ENCODE peak calls at places on chromosomes 11 and 22, in nine cellular contexts. Y, R, C, A, I, J, U, S and F are unnamed samples.

GRCh38 chr22:39960791-39961746 is 872 bp downstream of the TMA7B start:
- DNase-seq in Y (no peak), R (peak), C (no peak), A (peak), I (no peak), J (peak), U (no peak), S (peak), F (no peak)

GRCh38 chr11:76248210-76248609 is 41.9 kb upstream of the WNT11 start:
- DNase-seq in Y (no peak), R (peak), C (peak), A (no peak), I (peak), J (peak), U (no peak), S (no peak), F (no peak)

GRCh38 chr11:129620705-129621104 is 194.9 kb upstream of the TMEM45B start:
- DNase-seq in Y (no peak), R (peak), C (no peak), A (no peak), I (no peak), J (peak), U (no peak), S (no peak), F (no peak)

GRCh38 chr11:118621071-118621815 is 13.8 kb downstream of the PHLDB1 start:
- DNase-seq in Y (peak), R (peak), C (peak), A (no peak), I (peak), J (peak), U (peak), S (peak), F (no peak)

GRCh38 chr11:123494195-123495050 is 64.4 kb downstream of the GRAMD1B start:
- DNase-seq in Y (no peak), R (no peak), C (peak), A (no peak), I (peak), J (peak), U (no peak), S (no peak), F (no peak)

GRCh38 chr11:34251640-34251980 is 106.2 kb downstream of the ABTB2 start:
- DNase-seq in Y (no peak), R (no peak), C (no peak), A (no peak), I (no peak), J (peak), U (no peak), S (no peak), F (no peak)

GRCh38 chr11:118696673-118697226 is 17.3 kb upstream of the TREH start:
- DNase-seq in Y (no peak), R (no peak), C (no peak), A (peak), I (peak), J (peak), U (no peak), S (no peak), F (no peak)

GRCh38 chr22:28812491-28812890 is 12.1 kb upstream of the XBP1 start:
- DNase-seq in Y (no peak), R (no peak), C (no peak), A (peak), I (no peak), J (no peak), U (no peak), S (no peak), F (no peak)

GRCh38 chr11:78050964-78051831 is 12.5 kb upstream of the THRSP start:
- DNase-seq in Y (no peak), R (peak), C (no peak), A (no peak), I (peak), J (peak), U (no peak), S (peak), F (no peak)

GRCh38 chr11:61698173-61698965 is 18.2 kb downstream of the DAGLA start:
- DNase-seq in Y (no peak), R (no peak), C (no peak), A (no peak), I (no peak), J (no peak), U (no peak), S (no peak), F (peak)

GRCh38 chr11:134038897-134039470 is 29.9 kb upstream of the JAM3 start:
- DNase-seq in Y (no peak), R (no peak), C (peak), A (no peak), I (no peak), J (no peak), U (no peak), S (peak), F (no peak)

GRCh38 chr11:45917286-45917622 is 423 bp downstream of the PEX16 start:
- DNase-seq in Y (no peak), R (no peak), C (no peak), A (no peak), I (no peak), J (peak), U (no peak), S (no peak), F (no peak)

GRCh38 chr11:77039491-77040400 is 5.5 kb downstream of the B3GNT6 start:
- DNase-seq in Y (peak), R (no peak), C (peak), A (no peak), I (peak), J (peak), U (no peak), S (peak), F (no peak)

GRCh38 chr11:117833401-117833891 is 8.9 kb upstream of the FXYD2 start:
- DNase-seq in Y (peak), R (no peak), C (no peak), A (no peak), I (no peak), J (no peak), U (no peak), S (peak), F (no peak)

GRCh38 chr11:109914809-109915653 is 178.2 kb upstream of the ZC3H12C start:
- DNase-seq in Y (no peak), R (peak), C (no peak), A (no peak), I (no peak), J (peak), U (no peak), S (no peak), F (no peak)

GRCh38 chr11:85948884-85949283 is 93.7 kb downstream of the CCDC83 start:
- DNase-seq in Y (no peak), R (peak), C (no peak), A (no peak), I (no peak), J (no peak), U (no peak), S (no peak), F (no peak)

GRCh38 chr11:134037093-134037908 is 31.6 kb upstream of the JAM3 start:
- DNase-seq in Y (peak), R (peak), C (peak), A (no peak), I (peak), J (peak), U (no peak), S (peak), F (no peak)

GRCh38 chr11:10693509-10694071 is at the start of gene IRAG1:
- DNase-seq in Y (peak), R (no peak), C (peak), A (no peak), I (peak), J (peak), U (no peak), S (peak), F (no peak)

GRCh38 chr11:56394381-56394780 is 18.1 kb upstream of the OR5AL1 start:
- DNase-seq in Y (no peak), R (no peak), C (no peak), A (no peak), I (no peak), J (no peak), U (no peak), S (no peak), F (no peak)

GRCh38 chr22:25563757-25564319 is 637 bp upstream of the GRK3 start:
- DNase-seq in Y (no peak), R (no peak), C (peak), A (no peak), I (peak), J (no peak), U (no peak), S (peak), F (peak)

GRCh38 chr22:38213319-38214247 is 11.8 kb downstream of the MAFF start:
- DNase-seq in Y (no peak), R (no peak), C (no peak), A (no peak), I (peak), J (no peak), U (no peak), S (no peak), F (peak)

GRCh38 chr22:41367680-41368542 is 13.8 kb upstream of the TEF start:
- DNase-seq in Y (no peak), R (no peak), C (peak), A (no peak), I (peak), J (peak), U (no peak), S (peak), F (no peak)

GRCh38 chr11:34147581-34147980 is 42.2 kb downstream of the NAT10 start:
- DNase-seq in Y (no peak), R (no peak), C (no peak), A (no peak), I (no peak), J (no peak), U (no peak), S (no peak), F (no peak)

GRCh38 chr11:109971184-109971523 is 122.0 kb upstream of the ZC3H12C start:
- DNase-seq in Y (no peak), R (peak), C (peak), A (no peak), I (peak), J (peak), U (no peak), S (no peak), F (peak)

GRCh38 chr11:3893311-3893710 is 37.8 kb downstream of the STIM1 start:
- DNase-seq in Y (no peak), R (peak), C (no peak), A (no peak), I (no peak), J (no peak), U (no peak), S (no peak), F (no peak)

GRCh38 chr11:125498521-125498920 is 2.5 kb upstream of the FEZ1 start:
- DNase-seq in Y (no peak), R (no peak), C (no peak), A (peak), I (no peak), J (no peak), U (no peak), S (no peak), F (no peak)

GRCh38 chr11:75924966-75925784 is 110.2 kb downstream of the UVRAG start:
- DNase-seq in Y (no peak), R (peak), C (peak), A (no peak), I (no peak), J (peak), U (no peak), S (no peak), F (no peak)

GRCh38 chr22:44638966-44639739 is 62.9 kb upstream of the PRR5 start:
- DNase-seq in Y (peak), R (no peak), C (no peak), A (no peak), I (no peak), J (peak), U (no peak), S (peak), F (no peak)

GRCh38 chr11:7046474-7046873 is 26.2 kb downstream of the NLRP14 start:
- DNase-seq in Y (no peak), R (no peak), C (no peak), A (no peak), I (no peak), J (peak), U (no peak), S (no peak), F (no peak)

GRCh38 chr11:105181100-105181499 is 41.5 kb upstream of the CARD18 start:
- DNase-seq in Y (no peak), R (peak), C (no peak), A (no peak), I (no peak), J (peak), U (no peak), S (peak), F (no peak)

GRCh38 chr11:67022961-67023956 is at the start of gene SYT12:
- DNase-seq in Y (peak), R (peak), C (peak), A (no peak), I (peak), J (peak), U (no peak), S (peak), F (no peak)

GRCh38 chr11:118167253-118167652 is 9.2 kb downstream of the SCN2B start:
- DNase-seq in Y (no peak), R (no peak), C (no peak), A (no peak), I (no peak), J (no peak), U (no peak), S (no peak), F (no peak)

GRCh38 chr22:36816635-36817428 is at the start of gene PVALB:
- DNase-seq in Y (peak), R (peak), C (peak), A (peak), I (peak), J (peak), U (no peak), S (peak), F (no peak)

GRCh38 chr22:42065408-42066132 is 5.0 kb downstream of the NAGA start:
- DNase-seq in Y (no peak), R (no peak), C (no peak), A (no peak), I (peak), J (no peak), U (no peak), S (no peak), F (no peak)

GRCh38 chr11:104668797-104669463 is 229.3 kb downstream of the CASP12 start:
- DNase-seq in Y (no peak), R (peak), C (no peak), A (peak), I (no peak), J (peak), U (peak), S (peak), F (no peak)

GRCh38 chr11:35247428-35247827 is 108.5 kb downstream of the CD44 start:
- DNase-seq in Y (no peak), R (no peak), C (no peak), A (no peak), I (no peak), J (no peak), U (no peak), S (no peak), F (no peak)

GRCh38 chr22:22750335-22751042 is 106.1 kb downstream of the GGTLC2 start:
- DNase-seq in Y (no peak), R (no peak), C (no peak), A (no peak), I (no peak), J (no peak), U (no peak), S (no peak), F (no peak)
- TF ChIP-seq EZH2phosphoT487 in Y (no peak), R (no peak), C (no peak), A (no peak), I (no peak), J (no peak), U (no peak), S (no peak), F (no peak)

DNA sequence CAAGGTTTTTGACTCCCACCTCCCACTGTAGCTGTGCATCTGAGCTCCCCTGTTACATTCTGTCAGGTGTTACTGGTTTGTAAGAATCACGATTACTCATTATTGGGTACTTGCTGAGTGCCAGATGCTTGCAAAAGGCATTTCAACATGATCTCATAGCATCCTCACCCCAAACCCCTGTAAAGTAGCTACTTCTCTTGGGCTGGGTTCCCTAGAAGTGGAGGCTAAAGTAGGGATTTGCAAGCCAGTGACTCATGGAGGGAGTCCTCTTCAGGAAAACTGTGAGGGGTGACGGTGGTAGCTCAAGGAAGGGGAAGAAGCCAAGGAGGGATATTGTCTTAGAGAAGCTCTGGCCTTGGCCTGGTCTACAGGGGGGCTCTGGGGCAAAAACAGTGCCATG is 78.6 kb downstream of the TIMP3 start:
- DNase-seq in Y (no peak), R (no peak), C (no peak), A (no peak), I (no peak), J (peak), U (no peak), S (peak), F (no peak)
- H2AFZ ChIP-seq in Y (no peak), R (no peak), C (no peak), A (no peak), I (no peak), J (no peak), U (no peak), S (no peak), F (no peak)

GRCh38 chr11:121105851-121106250 is 4.8 kb downstream of the TECTA start:
- DNase-seq in Y (no peak), R (no peak), C (no peak), A (no peak), I (no peak), J (no peak), U (no peak), S (no peak), F (no peak)

GRCh38 chr11:121108413-121108812 is 7.4 kb downstream of the TECTA start:
- DNase-seq in Y (no peak), R (no peak), C (no peak), A (no peak), I (no peak), J (no peak), U (no peak), S (no peak), F (no peak)

GRCh38 chr11:121106812-121107211 is 5.8 kb downstream of the TECTA start:
- DNase-seq in Y (no peak), R (no peak), C (no peak), A (no peak), I (no peak), J (no peak), U (no peak), S (no peak), F (no peak)

GRCh38 chr11:121104223-121104831 is 3.3 kb downstream of the TECTA start:
- DNase-seq in Y (no peak), R (no peak), C (no peak), A (no peak), I (peak), J (no peak), U (no peak), S (no peak), F (no peak)

GRCh38 chr11:121105063-121105480 is 4.0 kb downstream of the TECTA start:
- DNase-seq in Y (no peak), R (no peak), C (no peak), A (no peak), I (no peak), J (no peak), U (no peak), S (no peak), F (no peak)
- TF ChIP-seq EZH2phosphoT487 in Y (no peak), R (no peak), C (no peak), A (no peak), I (no peak), J (no peak), U (no peak), S (no peak), F (no peak)

GRCh38 chr11:23976776-23977380 is 520.0 kb upstream of the LUZP2 start:
- DNase-seq in Y (no peak), R (no peak), C (no peak), A (no peak), I (no peak), J (peak), U (no peak), S (no peak), F (no peak)
- H2AFZ ChIP-seq in Y (peak), R (no peak), C (no peak), A (no peak), I (no peak), J (peak), U (no peak), S (no peak), F (no peak)

DNA sequence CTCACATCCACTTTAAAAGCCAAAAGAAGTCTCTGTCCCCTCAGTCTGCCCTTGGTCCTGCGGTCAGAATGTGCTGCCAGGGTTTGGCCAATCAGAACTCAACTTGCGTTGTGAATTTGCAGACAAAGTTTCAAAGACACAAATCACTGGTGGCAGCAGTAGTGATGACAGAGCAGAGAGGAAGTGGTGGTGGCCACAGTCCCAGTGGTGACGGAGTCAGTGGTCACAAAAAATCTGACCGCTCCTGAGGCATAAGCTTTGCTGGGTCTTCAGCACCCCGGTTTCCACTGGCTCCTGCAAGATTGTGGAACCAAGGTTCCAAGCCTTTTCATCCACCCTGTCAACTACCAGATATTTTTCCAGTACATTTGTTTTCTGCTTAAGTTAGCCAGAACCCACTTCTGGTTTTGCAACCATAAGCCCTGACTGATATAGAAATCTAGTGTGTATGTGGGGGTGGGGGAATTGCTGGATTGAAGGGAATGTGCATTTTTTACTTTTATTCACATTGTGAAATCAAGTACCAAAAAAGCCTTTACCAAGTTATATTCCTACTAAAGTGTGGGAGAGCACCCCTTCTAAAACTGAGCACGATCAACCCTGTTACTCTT is 112.3 kb downstream of the TMPRSS5 start:
- DNase-seq in Y (no peak), R (no peak), C (no peak), A (no peak), I (no peak), J (peak), U (no peak), S (no peak), F (no peak)
- TF ChIP-seq EZH2phosphoT487 in Y (no peak), R (no peak), C (no peak), A (no peak), I (no peak), J (no peak), U (no peak), S (no peak), F (no peak)

DNA sequence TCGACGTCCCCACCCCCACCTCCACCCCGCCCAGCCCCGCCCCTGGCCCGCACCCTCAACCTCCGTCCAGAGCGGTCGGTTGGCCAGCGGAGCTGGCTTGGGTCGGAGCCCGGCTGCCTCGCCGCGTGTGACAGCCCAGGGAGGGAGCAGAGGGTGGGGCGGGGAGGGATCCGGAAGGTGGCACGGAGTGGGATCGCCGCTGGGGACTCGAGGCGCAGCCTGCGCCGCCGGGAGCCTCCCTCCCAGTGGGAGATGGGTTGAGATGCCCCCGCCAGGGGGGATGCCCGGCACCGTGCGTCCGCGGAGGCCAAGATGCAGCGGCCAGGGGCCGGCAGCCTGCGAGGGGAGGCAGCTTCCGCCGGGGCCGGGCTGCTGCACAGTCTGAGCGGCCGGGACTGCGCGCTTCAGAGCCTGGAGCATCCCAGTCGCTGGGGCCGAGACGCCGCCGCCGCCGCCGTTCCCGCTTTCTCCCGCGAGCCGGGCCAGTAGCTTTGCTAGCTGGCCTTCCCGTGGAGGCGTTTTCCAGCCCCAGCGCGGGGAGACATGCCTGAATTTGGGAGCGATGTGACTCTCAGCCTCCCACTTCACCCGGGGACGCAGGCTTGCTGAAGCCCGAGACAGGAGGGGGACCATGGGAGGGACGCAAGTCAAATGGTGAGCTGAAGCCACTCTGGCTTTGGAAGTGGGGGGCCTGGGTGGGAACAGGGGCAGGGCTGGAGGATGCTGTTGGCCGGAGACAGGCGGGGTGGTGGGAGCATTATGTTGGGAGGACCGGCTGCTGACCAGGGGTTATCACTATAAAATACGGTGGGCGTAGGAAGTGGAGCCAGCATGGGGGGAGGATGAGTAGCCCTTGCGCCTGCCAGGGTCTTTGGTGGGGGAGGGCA is 40.2 kb downstream of the DIXDC1 start:
- DNase-seq in Y (peak), R (peak), C (peak), A (no peak), I (peak), J (peak), U (no peak), S (peak), F (no peak)
- H2AFZ ChIP-seq in Y (peak), R (peak), C (peak), A (no peak), I (peak), J (peak), U (no peak), S (peak), F (no peak)